ENCODE peak calls at places on chromosomes 16 and 17, in four cellular contexts. F, Z, A and P are unnamed samples.

GRCh38 chr17:58315750-58316149 is 12.8 kb downstream of the TSPOAP1 start:
- DNase-seq in Z (no peak), F (no peak), A (no peak), P (no peak)

GRCh38 chr16:3983081-3983520 is 102.6 kb upstream of the CREBBP start:
- DNase-seq in A (peak; percentile 82), Z (no peak), F (peak; percentile 77), P (peak; percentile 25)

GRCh38 chr16:84735846-84736586 is 36.2 kb downstream of the USP10 start:
- DNase-seq in Z (no peak), A (no peak), F (no peak), P (peak; percentile 46)

GRCh38 chr16:66364117-66364958 is 2.2 kb upstream of the CDH5 start:
- DNase-seq in F (no peak), Z (no peak), A (no peak), P (no peak)

GRCh38 chr16:66354321-66354854 is 12.1 kb upstream of the CDH5 start:
- DNase-seq in F (no peak), Z (no peak), A (no peak), P (no peak)

GRCh38 chr16:86306046-86306644 is 204.2 kb upstream of the FOXF1 start:
- DNase-seq in A (no peak), Z (no peak), F (no peak), P (no peak)

GRCh38 chr16:67489401-67490083 is 6.2 kb upstream of the AGRP start:
- DNase-seq in Z (no peak), F (no peak), A (no peak), P (no peak)

GRCh38 chr16:17852977-17853702 is 382.4 kb upstream of the XYLT1 start:
- DNase-seq in F (no peak), A (no peak), Z (no peak), P (no peak)

GRCh38 chr16:57029161-57030160 is 40.1 kb downstream of the NLRC5 start:
- DNase-seq in Z (no peak), F (no peak), A (no peak), P (no peak)

GRCh38 chr17:51015145-51015558 is 105.5 kb downstream of the SPAG9 start:
- DNase-seq in A (no peak), Z (no peak), F (no peak), P (no peak)

GRCh38 chr17:40284085-40284713 is 3.5 kb upstream of the CDC6 start:
- DNase-seq in F (no peak), Z (no peak), A (no peak), P (no peak)

GRCh38 chr17:2814499-2815341 is 18.5 kb downstream of the RAP1GAP2 start:
- DNase-seq in Z (peak; percentile 62), A (no peak), F (no peak), P (no peak)

GRCh38 chr17:57117798-57118197 is 32.8 kb downstream of the AKAP1 start:
- DNase-seq in F (no peak), A (no peak), Z (no peak), P (no peak)

GRCh38 chr17:82528484-82529265 is 9.1 kb downstream of the FOXK2 start:
- DNase-seq in F (no peak), A (no peak), Z (no peak), P (no peak)

GRCh38 chr16:85616608-85617311 is 3.6 kb downstream of the GSE1 start:
- DNase-seq in A (peak; percentile 96), F (no peak), Z (peak; percentile 51), P (no peak)

GRCh38 chr17:1515640-1516402 is 591 bp downstream of the INPP5K start:
- DNase-seq in F (peak; percentile 58), Z (peak; percentile 70), A (peak; percentile 79), P (peak; percentile 71)

GRCh38 chr16:11877374-11877773 is 26.0 kb upstream of the RSL1D1 start:
- DNase-seq in A (no peak), Z (no peak), F (no peak), P (no peak)

GRCh38 chr16:85750827-85751641 is at the start of gene C16orf74:
- DNase-seq in F (peak; percentile 80), A (peak; percentile 48), Z (no peak), P (no peak)

GRCh38 chr17:32241521-32242094 is 24.0 kb upstream of the RHBDL3 start:
- DNase-seq in A (no peak), Z (no peak), F (no peak), P (no peak)

GRCh38 chr16:35305476-35305875 is 1846.1 kb downstream of the TP53TG3F start:
- DNase-seq in F (no peak), Z (no peak), A (no peak), P (no peak)

GRCh38 chr17:77208217-77208808 is 67.5 kb downstream of the SEC14L1 start:
- DNase-seq in Z (no peak), A (no peak), F (peak; percentile 39), P (peak; percentile 87)

GRCh38 chr16:4332623-4333307 is 16.9 kb downstream of the GLIS2 start:
- DNase-seq in Z (no peak), F (no peak), A (no peak), P (no peak)

GRCh38 chr17:81052199-81052997 is 17.4 kb downstream of the BAIAP2 start:
- DNase-seq in F (no peak), Z (no peak), A (no peak), P (no peak)

GRCh38 chr16:79871906-79872305 is 271.4 kb upstream of the MAF start:
- DNase-seq in A (no peak), F (no peak), Z (no peak), P (no peak)
- TF ChIP-seq TARDBP in A (no peak), F (no peak), Z (no peak), P (no peak)

GRCh38 chr17:18139949-18140348 is 31.4 kb downstream of the MYO15A start:
- DNase-seq in Z (no peak), A (peak; percentile 56), F (no peak), P (peak; percentile 39)

GRCh38 chr17:18142417-18142816 is 33.9 kb downstream of the MYO15A start:
- DNase-seq in Z (no peak), A (no peak), F (no peak), P (no peak)

GRCh38 chr17:18139498-18139897 is 30.9 kb downstream of the MYO15A start:
- DNase-seq in Z (no peak), A (no peak), F (no peak), P (no peak)

GRCh38 chr17:18140648-18141047 is 32.1 kb downstream of the MYO15A start:
- DNase-seq in F (no peak), Z (no peak), A (no peak), P (no peak)

GRCh38 chr17:18141210-18141803 is 32.8 kb downstream of the MYO15A start:
- DNase-seq in F (peak; percentile 55), Z (no peak), A (peak; percentile 63), P (peak; percentile 30)
- TF ChIP-seq TARDBP in F (no peak), Z (no peak), A (no peak), P (no peak)

GRCh38 chr16:22300427-22301071 is 3.3 kb downstream of the POLR3E start:
- DNase-seq in Z (no peak), F (peak; percentile 59), A (peak; percentile 50), P (peak; percentile 58)
- TF ChIP-seq TARDBP in Z (no peak), F (no peak), A (no peak), P (no peak)

GRCh38 chr16:69093974-69094373 is 11.5 kb upstream of the HAS3 start:
- DNase-seq in A (no peak), F (no peak), Z (no peak), P (no peak)

GRCh38 chr16:69087161-69087581 is 18.3 kb upstream of the HAS3 start:
- DNase-seq in A (no peak), F (no peak), Z (no peak), P (no peak)

GRCh38 chr16:69085032-69085695 is 20.3 kb upstream of the HAS3 start:
- DNase-seq in F (no peak), Z (no peak), A (no peak), P (no peak)

GRCh38 chr16:69088684-69089083 is 16.8 kb upstream of the HAS3 start:
- DNase-seq in Z (no peak), F (no peak), A (no peak), P (no peak)

GRCh38 chr16:69089091-69089912 is 16.2 kb upstream of the HAS3 start:
- DNase-seq in Z (peak; percentile 21), A (peak; percentile 61), F (no peak), P (peak; percentile 72)
- TF ChIP-seq TARDBP in Z (no peak), A (no peak), F (no peak), P (peak; percentile 53)

GRCh38 chr17:72683506-72684404 is 408.7 kb downstream of the SLC39A11 start:
- DNase-seq in F (peak; percentile 51), Z (no peak), A (no peak), P (peak; percentile 97)
- TF ChIP-seq TARDBP in F (no peak), Z (no peak), A (no peak), P (peak; percentile 47)